ENCODE peak calls at places on chromosomes 3 and 15, in six cellular contexts. One of them, this sample, is unnamed.

GRCh38 chr3:127286571-127287140 is 1.2 kb downstream of the PRR20G start:
- DNase-seq in AG10803: peak
- DNase-seq in epithelial cell of proximal tubule: peak
- DNase-seq in heart right ventricle: no peak
- DNase-seq in cardiac muscle cell: peak
- DNase-seq in GM12865: no peak
- DNase-seq in this sample: no peak

GRCh38 chr3:46127503-46127902 is 80.6 kb downstream of the CCR1 start:
- DNase-seq in epithelial cell of proximal tubule: peak
- DNase-seq in AG10803: peak
- DNase-seq in GM12865: no peak
- DNase-seq in cardiac muscle cell: peak
- DNase-seq in heart right ventricle: no peak
- DNase-seq in this sample: no peak

GRCh38 chr3:76438971-76439370 is 600.9 kb upstream of the ROBO2 start:
- DNase-seq in heart right ventricle: no peak
- DNase-seq in GM12865: no peak
- DNase-seq in epithelial cell of proximal tubule: no peak
- DNase-seq in cardiac muscle cell: no peak
- DNase-seq in AG10803: peak
- DNase-seq in this sample: no peak

GRCh38 chr15:98953000-98953776 is 54.4 kb downstream of the PGPEP1L start:
- DNase-seq in heart right ventricle: no peak
- DNase-seq in AG10803: no peak
- DNase-seq in cardiac muscle cell: no peak
- DNase-seq in GM12865: peak
- DNase-seq in epithelial cell of proximal tubule: no peak
- DNase-seq in this sample: peak

GRCh38 chr15:66253643-66254363 is at the start of gene MEGF11:
- DNase-seq in AG10803: peak
- DNase-seq in heart right ventricle: no peak
- DNase-seq in cardiac muscle cell: peak
- DNase-seq in GM12865: no peak
- DNase-seq in epithelial cell of proximal tubule: no peak
- DNase-seq in this sample: peak

GRCh38 chr15:40085225-40085624 is 23.5 kb downstream of the BMF start:
- DNase-seq in cardiac muscle cell: peak
- DNase-seq in AG10803: no peak
- DNase-seq in GM12865: no peak
- DNase-seq in heart right ventricle: no peak
- DNase-seq in epithelial cell of proximal tubule: no peak
- DNase-seq in this sample: no peak

GRCh38 chr15:73239564-73240208 is 129.1 kb downstream of the HCN4 start:
- DNase-seq in AG10803: no peak
- DNase-seq in cardiac muscle cell: no peak
- DNase-seq in epithelial cell of proximal tubule: no peak
- DNase-seq in heart right ventricle: no peak
- DNase-seq in GM12865: no peak
- DNase-seq in this sample: no peak

GRCh38 chr3:35651888-35652287 is 12.6 kb downstream of the ARPP21 start:
- DNase-seq in GM12865: no peak
- DNase-seq in cardiac muscle cell: peak
- DNase-seq in AG10803: no peak
- DNase-seq in epithelial cell of proximal tubule: peak
- DNase-seq in heart right ventricle: no peak
- DNase-seq in this sample: no peak

GRCh38 chr3:126540342-126540849 is 16.4 kb downstream of the CHST13 start:
- DNase-seq in heart right ventricle: peak
- DNase-seq in cardiac muscle cell: peak
- DNase-seq in GM12865: no peak
- DNase-seq in epithelial cell of proximal tubule: peak
- DNase-seq in AG10803: peak
- DNase-seq in this sample: no peak

GRCh38 chr3:94036909-94037507 is 8.6 kb upstream of the STX19 start:
- DNase-seq in epithelial cell of proximal tubule: no peak
- DNase-seq in GM12865: peak
- DNase-seq in AG10803: peak
- DNase-seq in heart right ventricle: no peak
- DNase-seq in cardiac muscle cell: peak
- DNase-seq in this sample: no peak

GRCh38 chr3:165778456-165778855 is 58.8 kb downstream of the BCHE start:
- DNase-seq in AG10803: no peak
- DNase-seq in GM12865: no peak
- DNase-seq in epithelial cell of proximal tubule: no peak
- DNase-seq in cardiac muscle cell: no peak
- DNase-seq in heart right ventricle: no peak
- DNase-seq in this sample: no peak

GRCh38 chr3:114861666-114862065 is 285.4 kb downstream of the ZBTB20 start:
- DNase-seq in heart right ventricle: no peak
- DNase-seq in AG10803: peak
- DNase-seq in cardiac muscle cell: no peak
- DNase-seq in GM12865: no peak
- DNase-seq in epithelial cell of proximal tubule: no peak
- DNase-seq in this sample: no peak

GRCh38 chr3:114858329-114858728 is 288.8 kb downstream of the ZBTB20 start:
- DNase-seq in epithelial cell of proximal tubule: no peak
- DNase-seq in AG10803: no peak
- DNase-seq in heart right ventricle: no peak
- DNase-seq in GM12865: no peak
- DNase-seq in cardiac muscle cell: no peak
- DNase-seq in this sample: no peak

GRCh38 chr3:114857281-114857680 is 289.8 kb downstream of the ZBTB20 start:
- DNase-seq in cardiac muscle cell: no peak
- DNase-seq in epithelial cell of proximal tubule: no peak
- DNase-seq in GM12865: no peak
- DNase-seq in heart right ventricle: no peak
- DNase-seq in AG10803: no peak
- DNase-seq in this sample: no peak

GRCh38 chr3:114863848-114864247 is 283.2 kb downstream of the ZBTB20 start:
- DNase-seq in epithelial cell of proximal tubule: no peak
- DNase-seq in cardiac muscle cell: no peak
- DNase-seq in AG10803: no peak
- DNase-seq in heart right ventricle: no peak
- DNase-seq in GM12865: no peak
- DNase-seq in this sample: peak

DNA sequence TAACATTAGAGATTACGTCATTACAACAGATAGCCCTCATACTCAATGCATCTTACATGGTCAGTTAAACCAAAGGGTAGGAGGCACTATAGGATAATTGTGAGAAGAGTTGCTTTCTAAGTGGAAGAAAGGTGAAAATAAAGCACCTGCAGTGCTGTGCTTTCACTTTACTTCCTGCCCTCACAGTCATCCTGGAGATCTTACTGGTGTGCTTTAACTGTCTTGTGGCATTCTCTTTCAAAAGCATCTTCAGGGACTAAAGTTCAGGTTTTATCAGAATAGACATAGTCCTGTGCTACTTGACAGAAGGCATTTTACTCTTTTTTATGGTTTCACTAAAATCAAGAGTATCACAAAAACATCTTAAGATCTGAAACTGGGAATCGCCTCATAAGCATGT is 286.6 kb downstream of the ZBTB20 start:
- DNase-seq in GM12865: no peak
- DNase-seq in heart right ventricle: no peak
- DNase-seq in AG10803: no peak
- DNase-seq in cardiac muscle cell: no peak
- DNase-seq in epithelial cell of proximal tubule: no peak
- DNase-seq in this sample: no peak
- TF ChIP-seq CTCF in GM12865: no peak
- TF ChIP-seq CTCF in heart right ventricle: no peak
- TF ChIP-seq CTCF in AG10803: no peak
- TF ChIP-seq CTCF in cardiac muscle cell: no peak
- TF ChIP-seq CTCF in epithelial cell of proximal tubule: no peak
- TF ChIP-seq CTCF in this sample: no peak

DNA sequence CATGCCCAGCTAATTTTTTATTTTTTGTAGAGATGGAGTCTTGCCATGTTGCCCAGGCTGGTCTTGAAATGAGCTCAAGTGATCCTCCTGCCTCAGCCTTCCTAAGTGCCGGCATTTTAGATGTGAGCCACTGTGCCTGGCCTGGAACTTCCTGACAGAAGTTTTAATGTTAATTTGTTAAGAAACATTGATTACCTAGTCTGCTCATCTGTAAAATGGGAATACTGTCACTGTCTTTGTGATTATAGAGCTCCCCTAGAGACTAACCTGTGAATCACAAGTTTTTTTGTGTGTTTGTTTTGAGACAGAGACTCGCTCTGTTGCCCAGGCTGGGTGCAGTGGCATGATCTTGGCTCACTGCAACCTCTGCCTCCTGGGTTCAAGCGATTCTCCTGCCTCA is 4.3 kb upstream of the EIF3J start:
- DNase-seq in heart right ventricle: no peak
- DNase-seq in cardiac muscle cell: no peak
- DNase-seq in epithelial cell of proximal tubule: no peak
- DNase-seq in AG10803: no peak
- DNase-seq in GM12865: peak
- DNase-seq in this sample: no peak
- TF ChIP-seq CTCF in heart right ventricle: no peak
- TF ChIP-seq CTCF in cardiac muscle cell: no peak
- TF ChIP-seq CTCF in epithelial cell of proximal tubule: peak
- TF ChIP-seq CTCF in AG10803: peak
- TF ChIP-seq CTCF in GM12865: peak
- TF ChIP-seq CTCF in this sample: peak

DNA sequence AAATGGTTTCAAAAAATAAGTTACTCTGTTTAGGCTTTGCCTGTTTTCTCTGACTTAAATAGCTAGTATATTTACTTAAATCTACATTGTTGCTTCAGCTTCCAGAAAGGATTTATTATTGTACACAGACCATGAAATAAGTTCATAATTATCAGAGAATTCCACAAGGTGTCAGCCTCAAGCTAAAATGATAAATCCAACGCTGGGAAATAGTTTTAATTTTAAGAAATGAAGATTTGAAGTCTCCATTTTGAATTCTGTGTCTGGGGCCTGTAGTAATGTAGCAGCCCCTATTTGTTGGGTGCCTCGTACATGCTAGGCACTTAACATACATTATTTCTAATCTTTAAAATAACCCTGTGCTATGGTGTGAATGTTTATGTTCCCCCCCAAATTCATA is 92.6 kb upstream of the KCNMB2 start:
- DNase-seq in cardiac muscle cell: peak
- DNase-seq in AG10803: peak
- DNase-seq in epithelial cell of proximal tubule: no peak
- DNase-seq in GM12865: peak
- DNase-seq in heart right ventricle: no peak
- DNase-seq in this sample: no peak
- TF ChIP-seq CTCF in cardiac muscle cell: peak
- TF ChIP-seq CTCF in AG10803: peak
- TF ChIP-seq CTCF in epithelial cell of proximal tubule: peak
- TF ChIP-seq CTCF in GM12865: no peak
- TF ChIP-seq CTCF in heart right ventricle: no peak
- TF ChIP-seq CTCF in this sample: peak

DNA sequence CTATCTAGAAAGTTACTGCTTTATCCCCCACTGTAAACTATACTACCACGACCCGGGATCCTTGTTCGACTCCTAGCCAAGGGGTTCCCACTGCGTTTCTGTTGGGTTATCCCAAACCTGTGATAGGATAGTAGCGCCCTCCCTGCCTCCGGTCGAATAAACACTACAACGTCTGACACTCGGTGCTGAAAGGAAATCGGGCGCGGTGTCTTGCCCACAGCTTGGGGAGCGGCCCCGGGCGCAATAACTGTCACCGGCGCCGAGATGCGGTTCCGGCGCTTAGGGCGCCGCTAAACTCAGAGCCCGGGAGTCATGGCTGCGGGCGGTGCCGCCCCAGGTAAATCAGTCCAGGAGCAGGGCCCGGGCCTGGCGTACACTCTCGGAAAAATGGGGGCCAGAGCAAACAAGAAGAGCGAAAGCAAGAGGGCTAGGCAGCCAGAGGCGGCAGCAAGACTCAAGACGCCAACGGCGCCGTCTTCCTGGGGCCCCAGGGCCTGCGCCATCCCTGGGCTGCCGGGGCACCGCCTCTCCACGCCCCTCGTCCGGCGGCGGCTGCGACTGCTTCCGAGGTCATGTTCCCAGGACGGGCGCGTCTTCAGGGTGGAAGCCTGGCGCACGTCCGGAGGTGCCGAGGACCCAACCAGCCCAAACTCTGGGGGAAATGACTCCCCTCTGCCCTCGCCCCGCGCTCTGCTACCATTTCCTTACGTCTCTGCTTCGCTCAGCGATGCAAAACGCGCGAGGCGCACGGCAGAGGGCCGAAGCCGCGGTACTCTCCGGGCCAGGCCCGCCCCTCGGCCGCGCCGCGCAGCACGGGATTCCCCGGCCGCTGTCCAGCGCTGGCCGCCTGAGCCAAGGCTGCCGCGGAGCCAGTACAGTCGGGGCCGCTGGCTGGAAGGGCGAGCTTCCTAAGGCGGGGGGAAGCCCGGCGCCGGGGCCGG is at the start of gene DUT:
- DNase-seq in cardiac muscle cell: peak
- DNase-seq in epithelial cell of proximal tubule: peak
- DNase-seq in heart right ventricle: peak
- DNase-seq in AG10803: peak
- DNase-seq in GM12865: peak
- DNase-seq in this sample: peak
- TF ChIP-seq CTCF in cardiac muscle cell: no peak
- TF ChIP-seq CTCF in epithelial cell of proximal tubule: no peak
- TF ChIP-seq CTCF in heart right ventricle: no peak
- TF ChIP-seq CTCF in AG10803: peak
- TF ChIP-seq CTCF in GM12865: no peak
- TF ChIP-seq CTCF in this sample: peak

GRCh38 chr15:90820481-90820880 is 47.9 kb upstream of the FURIN start:
- DNase-seq in GM12865: no peak
- DNase-seq in AG10803: no peak
- DNase-seq in heart right ventricle: no peak
- DNase-seq in cardiac muscle cell: no peak
- DNase-seq in epithelial cell of proximal tubule: no peak
- DNase-seq in this sample: no peak

GRCh38 chr15:90819850-90820249 is 48.5 kb upstream of the FURIN start:
- DNase-seq in epithelial cell of proximal tubule: no peak
- DNase-seq in AG10803: no peak
- DNase-seq in heart right ventricle: no peak
- DNase-seq in cardiac muscle cell: no peak
- DNase-seq in GM12865: no peak
- DNase-seq in this sample: no peak

GRCh38 chr15:90817117-90818057 is 51.0 kb upstream of the FURIN start:
- DNase-seq in heart right ventricle: no peak
- DNase-seq in AG10803: no peak
- DNase-seq in cardiac muscle cell: no peak
- DNase-seq in GM12865: no peak
- DNase-seq in epithelial cell of proximal tubule: no peak
- DNase-seq in this sample: no peak

GRCh38 chr15:90819390-90819789 is 49.0 kb upstream of the FURIN start:
- DNase-seq in GM12865: no peak
- DNase-seq in AG10803: no peak
- DNase-seq in epithelial cell of proximal tubule: no peak
- DNase-seq in cardiac muscle cell: no peak
- DNase-seq in heart right ventricle: no peak
- DNase-seq in this sample: no peak

GRCh38 chr15:90818251-90819210 is 49.9 kb upstream of the FURIN start:
- DNase-seq in GM12865: peak
- DNase-seq in heart right ventricle: no peak
- DNase-seq in epithelial cell of proximal tubule: no peak
- DNase-seq in cardiac muscle cell: peak
- DNase-seq in AG10803: no peak
- DNase-seq in this sample: peak
- TF ChIP-seq CTCF in GM12865: peak
- TF ChIP-seq CTCF in heart right ventricle: no peak
- TF ChIP-seq CTCF in epithelial cell of proximal tubule: no peak
- TF ChIP-seq CTCF in cardiac muscle cell: peak
- TF ChIP-seq CTCF in AG10803: no peak
- TF ChIP-seq CTCF in this sample: peak

GRCh38 chr15:78317145-78317836 is 17.9 kb upstream of the SKIC8 start:
- DNase-seq in epithelial cell of proximal tubule: no peak
- DNase-seq in AG10803: no peak
- DNase-seq in cardiac muscle cell: no peak
- DNase-seq in GM12865: no peak
- DNase-seq in heart right ventricle: no peak
- DNase-seq in this sample: no peak
- TF ChIP-seq CTCF in epithelial cell of proximal tubule: peak
- TF ChIP-seq CTCF in AG10803: peak
- TF ChIP-seq CTCF in cardiac muscle cell: peak
- TF ChIP-seq CTCF in GM12865: no peak
- TF ChIP-seq CTCF in heart right ventricle: no peak
- TF ChIP-seq CTCF in this sample: no peak